ENCODE peak calls at places on chromosomes 12 and 14, in nine cellular contexts. U is prostate gland, B is breast epithelium, A is body of pancreas, W is tibial nerve, N is esophagus muscularis mucosa, E is heart left ventricle, O is right lobe of liver, F is uterus. Y is an unnamed sample.

GRCh38 chr14:50520947-50521815 is 11.2 kb downstream of the MAP4K5 start:
- DNase-seq in U (no peak), B (no peak), A (peak; percentile 56), W (no peak), N (no peak), E (no peak), O (no peak), F (no peak), Y (no peak)

GRCh38 chr12:101620762-101621133 is 26.0 kb downstream of the MYBPC1 start:
- DNase-seq in U (no peak), B (no peak), A (no peak), W (no peak), N (no peak), E (no peak), O (no peak), F (no peak), Y (no peak)

GRCh38 chr12:68310370-68310769 is 21.8 kb downstream of the MDM1 start:
- DNase-seq in U (no peak), B (no peak), A (no peak), W (no peak), N (no peak), E (no peak), O (no peak), F (no peak), Y (no peak)

GRCh38 chr12:64625243-64626077 is 15.2 kb downstream of the RASSF3 start:
- DNase-seq in U (peak; percentile 63), B (no peak), A (peak; percentile 69), W (no peak), N (no peak), E (peak; percentile 77), O (peak; percentile 66), F (peak; percentile 86), Y (peak; percentile 54)

GRCh38 chr14:24051789-24052655 is at the start of gene CARMIL3:
- DNase-seq in U (peak; percentile 57), B (no peak), A (peak; percentile 62), W (no peak), N (no peak), E (peak; percentile 70), O (peak; percentile 61), F (no peak), Y (peak; percentile 65)

GRCh38 chr12:3538691-3539030 is 47.7 kb downstream of the PRMT8 start:
- DNase-seq in U (no peak), B (no peak), A (peak; percentile 15), W (no peak), N (no peak), E (no peak), O (no peak), F (no peak), Y (no peak)

GRCh38 chr14:103526914-103527248 is 2.1 kb upstream of the TRMT61A start:
- DNase-seq in U (no peak), B (no peak), A (no peak), W (no peak), N (no peak), E (no peak), O (no peak), F (no peak), Y (no peak)

GRCh38 chr12:2311001-2311778 is 258.4 kb downstream of the CACNA1C start:
- DNase-seq in U (no peak), B (no peak), A (no peak), W (no peak), N (no peak), E (no peak), O (no peak), F (no peak), Y (no peak)

GRCh38 chr12:124790650-124791400 is 72.8 kb downstream of the SCARB1 start:
- DNase-seq in U (no peak), B (no peak), A (no peak), W (no peak), N (no peak), E (no peak), O (no peak), F (no peak), Y (no peak)

DNA sequence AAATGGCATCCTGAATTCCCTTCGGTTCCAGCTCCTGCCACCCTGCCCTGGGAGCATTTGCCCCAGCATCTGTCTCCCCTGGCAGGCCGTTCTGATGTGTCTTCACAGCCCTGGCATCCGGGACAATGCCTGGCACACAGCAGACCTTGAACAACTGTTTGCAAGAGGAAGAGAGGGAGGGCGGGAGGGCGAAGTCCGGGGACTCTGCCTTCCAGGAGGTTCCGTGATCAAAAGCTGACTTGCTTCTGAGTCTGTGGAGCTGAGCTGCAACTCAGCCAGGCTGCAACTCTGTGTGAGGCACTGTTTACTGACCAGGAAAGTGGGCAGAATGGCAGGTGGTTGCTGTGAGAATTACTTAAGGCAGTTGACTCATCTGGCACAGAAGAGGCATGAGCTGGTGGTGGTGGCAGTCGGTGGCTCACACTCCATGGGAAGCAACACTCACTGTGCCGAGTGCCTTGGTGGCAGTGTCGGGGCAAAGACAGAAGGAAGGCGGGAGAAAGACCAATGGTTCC is 61.1 kb upstream of the DLK1 start:
- DNase-seq in U (peak; percentile 66), B (no peak), A (peak; percentile 68), W (no peak), N (no peak), E (no peak), O (no peak), F (no peak), Y (peak; percentile 70)
- H3K4me3 ChIP-seq in U (no peak overlapping the region), B (no peak overlapping the region), A (no peak overlapping the region), W (no peak overlapping the region), N (no peak overlapping the region), E (no peak overlapping the region), O (no peak overlapping the region), F (no peak overlapping the region), Y (no peak overlapping the region)

GRCh38 chr14:88002421-88002820 is 2.5 kb upstream of the GPR65 start:
- DNase-seq in U (no peak), B (no peak), A (peak; percentile 35), W (no peak), N (no peak), E (no peak), O (no peak), F (no peak), Y (no peak)

GRCh38 chr14:88005978-88006851 is 1.3 kb downstream of the GPR65 start:
- DNase-seq in U (no peak), B (no peak), A (peak; percentile 65), W (no peak), N (no peak), E (no peak), O (no peak), F (no peak), Y (no peak)

GRCh38 chr14:88004637-88005036 is 298 bp upstream of the GPR65 start:
- DNase-seq in U (no peak), B (no peak), A (no peak), W (no peak), N (no peak), E (no peak), O (no peak), F (no peak), Y (no peak)

GRCh38 chr14:88007608-88008007 is 2.7 kb downstream of the GPR65 start:
- DNase-seq in U (no peak), B (no peak), A (no peak), W (no peak), N (no peak), E (no peak), O (no peak), F (no peak), Y (no peak)

DNA sequence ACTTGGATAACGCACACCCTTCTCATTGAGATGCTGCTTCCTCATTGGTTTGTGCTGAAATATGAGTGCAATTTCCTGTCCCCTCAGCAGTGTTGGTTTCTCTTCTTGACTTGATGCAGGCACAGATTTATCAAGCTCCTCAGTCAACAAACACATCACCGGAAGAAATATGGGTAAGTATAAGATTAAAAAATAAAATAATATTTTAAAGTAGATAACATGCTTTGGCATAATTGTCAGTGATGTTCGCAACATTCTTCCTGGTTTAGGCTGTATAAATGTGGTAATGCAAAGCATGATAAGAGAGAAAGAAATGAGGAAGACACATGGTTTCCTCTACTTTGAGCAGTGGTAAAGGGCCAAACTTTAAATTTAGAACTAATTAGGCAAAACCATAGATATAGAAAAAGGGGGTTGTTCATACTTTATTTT is at the start of gene GPR65:
- DNase-seq in U (no peak), B (no peak), A (peak; percentile 17), W (no peak), N (no peak), E (no peak), O (no peak), F (no peak), Y (no peak)
- TF ChIP-seq POLR2A in U (no peak), B (no peak), A (no peak), W (no peak), N (no peak), E (no peak), O (peak; percentile 65), F (no peak), Y (no peak)

GRCh38 chr14:68894802-68895201 is 84.3 kb downstream of the ACTN1 start:
- DNase-seq in U (no peak), B (no peak), A (no peak), W (no peak), N (no peak), E (no peak), O (no peak), F (no peak), Y (no peak)
- H3K4me1 ChIP-seq in U (no peaks in the 10 kb centered on the region), B (no peaks in the 10 kb centered on the region), A (no peaks in the 10 kb centered on the region), W (no peaks in the 10 kb centered on the region), N (peaks cover 91% of the 10 kb centered on the region), E (no peaks in the 10 kb centered on the region), O (no peaks in the 10 kb centered on the region), F (no peaks in the 10 kb centered on the region), Y (no peaks in the 10 kb centered on the region)

GRCh38 chr14:68787235-68787727 is 5.6 kb downstream of the ZFP36L1 start:
- DNase-seq in U (no peak), B (no peak), A (peak; percentile 64), W (no peak), N (peak; percentile 92), E (no peak), O (no peak), F (peak; percentile 53), Y (peak; percentile 70)

GRCh38 chr14:68784995-68785816 is 7.7 kb downstream of the ZFP36L1 start:
- DNase-seq in U (no peak), B (no peak), A (peak; percentile 37), W (no peak), N (peak; percentile 87), E (no peak), O (no peak), F (peak; percentile 45), Y (peak; percentile 47)

GRCh38 chr14:68785817-68786490 is 6.9 kb downstream of the ZFP36L1 start:
- DNase-seq in U (no peak), B (no peak), A (peak; percentile 72), W (no peak), N (peak; percentile 91), E (no peak), O (no peak), F (peak; percentile 48), Y (no peak)

GRCh38 chr14:68788275-68789001 is 4.4 kb downstream of the ZFP36L1 start:
- DNase-seq in U (no peak), B (no peak), A (no peak), W (no peak), N (no peak), E (no peak), O (no peak), F (no peak), Y (no peak)

DNA sequence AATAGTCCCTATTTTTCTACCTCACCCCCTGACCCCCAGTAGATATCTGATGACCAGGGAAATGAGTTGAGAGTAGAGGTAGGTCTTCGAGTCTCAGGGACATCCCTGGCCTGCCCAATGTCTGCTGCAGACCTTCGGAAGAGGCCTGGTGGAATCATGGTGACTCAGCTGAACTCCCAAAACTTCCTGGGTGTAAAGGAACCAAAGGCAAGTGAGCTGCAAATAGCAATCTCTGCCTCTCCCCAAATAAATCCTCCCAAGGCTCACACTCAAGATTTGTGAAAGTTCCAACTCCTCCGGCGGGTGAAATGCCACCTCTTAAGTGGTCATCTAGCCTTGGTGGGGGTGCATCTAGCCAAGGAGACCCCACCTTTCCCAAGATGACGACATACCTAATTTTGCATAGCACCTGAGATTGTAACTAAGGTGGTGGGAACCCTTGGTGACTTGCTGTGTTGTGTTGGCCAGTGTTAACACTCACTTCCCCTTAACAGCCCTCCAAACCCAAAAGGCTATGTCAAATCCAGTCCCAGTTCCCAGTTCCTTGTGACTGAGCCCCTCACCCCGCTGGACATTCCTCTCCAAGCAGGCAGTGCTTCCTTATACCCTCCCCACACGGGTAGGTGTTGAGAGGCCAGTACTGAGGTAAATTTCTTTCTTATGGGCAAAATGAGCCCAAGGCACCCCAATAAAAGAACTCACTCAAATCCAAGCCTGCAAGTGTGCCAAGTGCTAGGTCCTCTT is 6.2 kb downstream of the ZFP36L1 start:
- DNase-seq in U (no peak), B (no peak), A (peak; percentile 60), W (no peak), N (no peak), E (no peak), O (no peak), F (peak; percentile 58), Y (peak; percentile 53)
- H3K4me3 ChIP-seq in U (no peak overlapping the region), B (peak overlapping the region; percentile 42), A (no peak overlapping the region), W (no peak overlapping the region), N (no peak overlapping the region), E (no peak overlapping the region), O (peak overlapping the region; percentile 95), F (peak overlapping the region; percentile 78), Y (no peak overlapping the region)

Y was measured in ovary.